ENCODE peak calls at places on chromosomes 11 and 22, in four cellular contexts. O, G, J and P are unnamed samples.

GRCh38 chr11:94767701-94768601 is at the start of gene AMOTL1:
- DNase-seq in O (peak), G (peak), J (peak), P (peak)

GRCh38 chr22:46854125-46854870 is 91.8 kb downstream of the TBC1D22A start:
- DNase-seq in O (peak), G (peak), J (no peak), P (no peak)

GRCh38 chr11:94563176-94563847 is 3.9 kb upstream of the PIWIL4 start:
- DNase-seq in O (peak), G (no peak), J (peak), P (no peak)

GRCh38 chr11:44818110-44818509 is 91.3 kb downstream of the TSPAN18 start:
- DNase-seq in O (no peak), G (no peak), J (no peak), P (no peak)

GRCh38 chr11:47896199-47896598 is 48.0 kb upstream of the NUP160 start:
- DNase-seq in O (no peak), G (no peak), J (no peak), P (no peak)

GRCh38 chr22:41341990-41342389 is 39.8 kb upstream of the TEF start:
- DNase-seq in O (no peak), G (no peak), J (no peak), P (no peak)

GRCh38 chr11:28757725-28758515 is 649.7 kb downstream of the METTL15 start:
- DNase-seq in O (no peak), G (no peak), J (peak), P (peak)

GRCh38 chr11:93543292-93543977 is at the start of gene SMCO4:
- DNase-seq in O (peak), G (peak), J (peak), P (no peak)

GRCh38 chr11:707817-708420 is 1.9 kb downstream of the EPS8L2 start:
- DNase-seq in O (no peak), G (no peak), J (no peak), P (no peak)

GRCh38 chr11:101346591-101346990 is 217.0 kb upstream of the PGR start:
- DNase-seq in O (no peak), G (no peak), J (peak), P (no peak)

GRCh38 chr11:70126494-70126893 is 48.4 kb downstream of the ANO1 start:
- DNase-seq in O (no peak), G (no peak), J (no peak), P (no peak)

GRCh38 chr22:42907404-42908081 is 50.5 kb upstream of the ARFGAP3 start:
- DNase-seq in O (no peak), G (no peak), J (peak), P (no peak)

GRCh38 chr11:1162153-1162497 is 4.4 kb downstream of the MUC5AC start:
- DNase-seq in O (no peak), G (no peak), J (no peak), P (no peak)

GRCh38 chr11:132072044-132072879 is 701.8 kb downstream of the NTM start:
- DNase-seq in O (no peak), G (no peak), J (peak), P (peak)
- H3K4me3 ChIP-seq in O (no peak), G (no peak), J (peak), P (peak)

DNA sequence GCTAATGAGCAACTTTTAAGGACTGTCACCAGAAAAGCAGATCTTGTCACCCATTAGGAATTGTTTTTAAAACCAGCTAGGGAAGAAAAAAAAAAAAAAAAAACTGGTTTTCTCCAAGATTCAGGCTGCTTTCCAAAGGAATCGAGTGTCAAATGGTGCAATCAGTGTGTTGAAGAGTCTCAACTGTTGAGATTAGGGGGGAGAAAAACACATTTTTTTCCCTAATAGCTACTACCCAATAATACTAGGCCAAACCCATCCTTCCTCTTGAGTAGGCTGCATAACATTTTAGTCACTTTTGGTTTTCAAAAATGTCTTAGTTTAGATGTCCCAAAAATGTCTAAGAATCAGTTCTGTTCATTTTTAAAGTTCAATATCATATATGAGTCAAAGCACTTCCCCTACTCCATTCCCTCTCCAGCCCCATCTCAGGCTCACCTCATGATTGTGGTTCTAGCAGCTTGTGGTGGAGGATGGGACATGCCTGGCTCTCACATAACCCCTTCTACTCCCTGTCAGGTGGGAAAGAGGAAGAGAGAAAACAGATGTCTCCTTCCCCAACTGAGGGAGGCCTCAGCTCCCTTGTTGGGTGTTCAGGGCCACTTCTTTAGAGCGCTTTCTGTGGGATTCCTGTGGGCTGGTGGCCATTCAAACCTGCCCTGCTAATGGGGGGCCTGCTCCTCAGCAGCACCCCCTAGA is 193.6 kb downstream of the CWF19L2 start:
- DNase-seq in O (no peak), G (no peak), J (no peak), P (no peak)
- H3K4me3 ChIP-seq in O (no peak), G (no peak), J (no peak), P (no peak)

DNA sequence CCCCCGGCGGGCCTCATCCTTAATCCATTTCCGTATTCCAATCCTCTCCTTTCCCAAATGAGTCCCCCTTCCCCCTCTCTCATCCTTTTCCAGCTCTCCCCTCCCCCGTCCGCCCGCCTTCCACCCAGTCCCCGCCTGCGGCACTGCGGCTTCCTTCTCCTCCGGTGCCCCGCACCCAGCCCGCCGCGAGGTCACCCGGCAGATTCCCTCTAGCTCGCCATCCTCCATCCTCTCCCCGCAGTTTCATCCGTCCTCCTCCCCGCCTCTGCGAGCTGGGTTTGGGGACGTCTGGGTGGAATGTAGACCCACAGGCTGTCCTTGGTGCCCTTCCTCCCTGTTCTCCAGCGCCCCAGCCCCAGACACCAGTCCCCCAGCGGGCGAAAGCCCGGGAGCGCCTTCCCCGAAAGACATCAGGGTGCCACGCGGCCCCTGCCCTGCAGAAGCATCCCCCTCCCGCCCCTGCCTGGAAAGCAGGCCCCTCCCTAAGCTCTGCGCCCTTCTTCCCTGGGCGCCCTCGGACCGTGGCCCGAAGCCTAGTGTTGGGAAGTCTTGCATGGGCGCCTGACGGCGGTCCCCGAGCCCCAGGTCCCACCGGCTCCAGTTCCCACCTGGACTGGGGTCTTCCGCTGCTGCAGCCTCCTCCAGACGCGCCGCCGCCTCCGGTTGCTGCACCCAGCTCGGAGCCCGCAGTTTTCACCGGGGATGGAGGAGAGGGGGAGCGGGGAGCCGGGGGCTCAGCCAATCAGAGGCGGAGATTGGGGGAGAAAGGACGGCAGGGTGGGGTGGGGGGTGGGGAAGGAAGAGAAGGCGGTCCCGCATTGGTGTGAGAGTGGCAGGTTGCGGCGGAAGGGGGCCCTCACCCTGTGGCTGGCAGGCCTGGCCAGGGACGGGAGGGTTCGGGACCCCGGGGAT is at the start of gene THY1:
- DNase-seq in O (peak), G (no peak), J (peak), P (no peak)
- H3K4me3 ChIP-seq in O (peak), G (peak), J (peak), P (peak)

DNA sequence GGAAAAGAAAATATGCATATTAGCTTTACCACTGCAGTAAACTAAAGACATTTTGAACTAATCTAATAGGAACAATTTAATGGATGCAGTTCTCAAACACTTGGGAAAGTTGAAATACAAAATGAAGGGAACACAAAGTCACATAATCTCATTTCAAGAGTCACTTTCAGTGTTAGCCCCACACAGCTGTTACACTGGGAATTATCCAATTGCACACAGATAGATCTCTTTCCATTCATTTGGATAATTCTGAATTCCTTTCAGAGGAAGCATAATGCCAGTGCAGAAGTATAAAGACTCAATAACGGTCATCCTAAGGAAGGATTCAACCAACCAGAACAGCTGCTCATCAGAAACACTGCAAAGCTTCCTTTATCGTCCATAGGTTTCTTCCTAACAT is 173.3 kb downstream of the GRIA4 start:
- DNase-seq in O (no peak), G (no peak), J (no peak), P (no peak)
- H3K4me3 ChIP-seq in O (no peak), G (no peak), J (no peak), P (no peak)

GRCh38 chr11:98965775-98966174 is 55.0 kb upstream of the CNTN5 start:
- DNase-seq in O (no peak), G (no peak), J (no peak), P (no peak)

GRCh38 chr11:98964146-98964545 is 56.6 kb upstream of the CNTN5 start:
- DNase-seq in O (no peak), G (no peak), J (no peak), P (no peak)

GRCh38 chr11:98967005-98967404 is 53.7 kb upstream of the CNTN5 start:
- DNase-seq in O (no peak), G (no peak), J (no peak), P (no peak)

DNA sequence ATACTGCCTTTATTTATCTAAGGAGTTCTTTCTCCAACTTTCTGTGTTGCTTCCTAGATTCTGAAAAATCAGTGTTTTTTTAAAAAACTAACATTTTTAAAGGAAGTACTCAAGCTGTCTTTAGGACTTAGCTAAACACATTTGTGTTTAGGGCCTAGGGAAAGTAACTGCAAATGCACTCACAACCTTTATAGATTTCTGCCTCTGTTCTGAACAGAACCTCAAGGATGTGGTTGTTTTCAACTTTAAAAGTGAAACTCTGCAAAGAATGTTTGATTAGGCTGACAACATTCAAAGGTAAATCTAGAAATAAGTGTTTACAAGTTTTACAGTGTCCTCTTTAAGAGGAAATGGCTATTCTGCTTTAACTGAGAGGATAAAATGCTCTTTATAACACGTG is 55.4 kb upstream of the CNTN5 start:
- DNase-seq in O (no peak), G (no peak), J (no peak), P (no peak)
- H3K4me3 ChIP-seq in O (no peak), G (no peak), J (no peak), P (no peak)

DNA sequence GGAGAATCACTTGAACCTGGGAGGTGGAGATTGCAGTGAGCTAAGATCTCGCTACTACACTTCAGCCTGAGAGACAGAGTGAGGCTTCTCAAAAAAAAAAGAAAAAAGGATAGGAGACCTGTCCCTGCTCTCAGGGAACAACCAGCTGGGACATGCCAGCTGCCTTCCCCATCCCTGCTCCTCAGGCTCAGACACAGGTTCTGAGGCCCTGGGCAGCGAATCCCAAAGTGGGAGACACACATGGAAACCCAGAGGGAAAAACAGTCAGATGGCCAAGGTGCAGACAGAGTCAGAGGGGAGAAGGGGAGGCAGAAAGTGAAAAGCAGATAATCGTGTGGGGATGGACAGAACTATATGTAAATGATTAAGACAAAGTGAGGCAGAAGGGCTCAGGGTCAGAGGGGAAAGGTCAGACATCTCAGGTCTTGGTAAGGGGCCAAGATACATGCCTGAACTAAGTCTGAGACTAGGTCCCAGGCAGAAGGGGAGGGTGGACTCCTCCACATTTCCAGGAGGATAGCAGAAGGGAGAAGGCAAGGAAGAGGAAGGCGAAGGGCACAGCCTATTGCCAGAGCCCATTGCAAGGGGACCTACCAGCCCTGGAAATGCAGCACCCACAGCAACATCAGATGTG is 14.2 kb downstream of the STARD10 start:
- DNase-seq in O (no peak), G (no peak), J (no peak), P (no peak)
- H3K4me3 ChIP-seq in O (no peak), G (no peak), J (no peak), P (no peak)

GRCh38 chr11:43576834-43577521 is 103.6 kb upstream of the HSD17B12 start:
- DNase-seq in O (peak), G (no peak), J (peak), P (no peak)
- H3K4me3 ChIP-seq in O (peak), G (peak), J (peak), P (peak)

DNA sequence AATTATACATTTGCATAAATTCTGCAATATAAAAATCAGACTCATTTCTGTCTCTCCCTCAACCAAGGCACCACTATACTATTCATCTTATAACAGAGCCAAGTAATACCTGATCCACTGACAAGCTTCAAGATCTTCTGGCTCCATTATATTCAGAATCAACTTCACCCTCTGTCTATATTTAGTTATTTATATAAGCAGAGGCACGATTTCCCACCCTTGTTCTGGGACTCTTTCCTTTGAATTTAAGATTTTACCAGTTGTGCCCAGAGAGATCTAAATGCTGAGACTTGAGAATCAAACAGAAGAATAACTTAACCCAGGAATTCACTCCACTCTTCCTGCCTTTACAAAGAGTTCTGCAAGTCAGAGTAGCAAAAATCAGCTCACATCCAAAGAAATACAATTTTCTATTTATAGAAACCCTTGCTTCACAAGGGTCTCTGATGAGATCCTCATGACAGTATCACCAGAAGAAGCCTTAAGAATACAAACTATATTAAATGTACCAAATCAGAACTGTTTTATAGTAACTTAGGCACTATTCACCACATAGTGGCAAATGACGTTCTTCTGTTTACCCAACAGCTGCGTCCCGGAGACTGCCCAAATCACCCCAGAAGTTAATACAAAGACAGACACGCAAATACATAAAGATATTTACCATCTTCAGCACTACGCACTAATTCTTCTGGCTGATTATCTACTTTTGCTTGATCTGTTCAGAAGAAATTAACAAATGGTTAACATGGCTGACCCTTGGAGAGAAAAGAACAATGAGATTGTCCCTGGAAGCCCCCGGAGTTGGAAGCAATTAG is 32.3 kb upstream of the CCDC89 start:
- DNase-seq in O (no peak), G (no peak), J (peak), P (no peak)
- H3K4me3 ChIP-seq in O (peak), G (peak), J (peak), P (peak)